ENCODE peak calls at places on chromosomes 2 and 18, in eight cellular contexts. I, Y, L, T, R, K, N and D are unnamed samples.

GRCh38 chr18:49858309-49859005 is 45.1 kb upstream of the ACAA2 start:
- DNase-seq in I (peak), Y (peak), L (peak), T (no peak), R (peak), K (peak), N (peak), D (peak)

GRCh38 chr18:623760-624620 is 27.2 kb downstream of the CLUL1 start:
- DNase-seq in I (peak), Y (peak), L (peak), T (peak), R (peak), K (peak), N (peak), D (peak)

GRCh38 chr2:14634223-14634884 is 1.8 kb downstream of the LRATD1 start:
- DNase-seq in I (peak), Y (no peak), L (no peak), T (no peak), R (peak), K (peak), N (peak), D (peak)

GRCh38 chr2:159615936-159616733 is at the start of gene BAZ2B:
- DNase-seq in I (peak), Y (peak), L (peak), T (no peak), R (peak), K (peak), N (peak), D (peak)

GRCh38 chr2:44126106-44126797 is 42.4 kb upstream of the PPM1B start:
- DNase-seq in I (peak), Y (no peak), L (no peak), T (no peak), R (peak), K (no peak), N (no peak), D (no peak)

GRCh38 chr18:76488190-76488589 is 6.9 kb downstream of the ZNF516 start:
- DNase-seq in I (no peak), Y (no peak), L (no peak), T (no peak), R (no peak), K (no peak), N (peak), D (no peak)

GRCh38 chr18:70151554-70152130 is 53.8 kb downstream of the RTTN start:
- DNase-seq in I (no peak), Y (no peak), L (no peak), T (no peak), R (no peak), K (no peak), N (no peak), D (no peak)

GRCh38 chr2:106960633-106961205 is 74.8 kb upstream of the ST6GAL2 start:
- DNase-seq in I (no peak), Y (no peak), L (no peak), T (no peak), R (no peak), K (no peak), N (peak), D (no peak)

GRCh38 chr2:234483568-234484251 is 13.2 kb downstream of the ARL4C start:
- DNase-seq in I (no peak), Y (peak), L (no peak), T (no peak), R (no peak), K (no peak), N (no peak), D (peak)

GRCh38 chr2:96146151-96146880 is 1.1 kb upstream of the DUSP2 start:
- DNase-seq in I (no peak), Y (peak), L (no peak), T (no peak), R (peak), K (peak), N (peak), D (peak)

GRCh38 chr2:33317369-33318015 is 159.0 kb upstream of the RASGRP3 start:
- DNase-seq in I (no peak), Y (no peak), L (no peak), T (no peak), R (no peak), K (no peak), N (no peak), D (no peak)

GRCh38 chr2:23540804-23541360 is 155.9 kb downstream of the KLHL29 start:
- DNase-seq in I (no peak), Y (no peak), L (no peak), T (no peak), R (no peak), K (no peak), N (no peak), D (no peak)

GRCh38 chr2:237682901-237683670 is 55.7 kb downstream of the LRRFIP1 start:
- DNase-seq in I (peak), Y (no peak), L (no peak), T (no peak), R (no peak), K (no peak), N (no peak), D (peak)

GRCh38 chr2:218898109-218898878 is 17.6 kb downstream of the WNT10A start:
- DNase-seq in I (peak), Y (peak), L (no peak), T (no peak), R (peak), K (peak), N (no peak), D (peak)

GRCh38 chr18:51149605-51150429 is 47.7 kb downstream of the MEX3C start:
- DNase-seq in I (no peak), Y (no peak), L (no peak), T (no peak), R (no peak), K (no peak), N (peak), D (no peak)

GRCh38 chr2:170711774-170712652 is 3.1 kb upstream of the SP5 start:
- DNase-seq in I (no peak), Y (no peak), L (no peak), T (no peak), R (no peak), K (no peak), N (no peak), D (no peak)

GRCh38 chr2:9703701-9704221 is 73.0 kb upstream of the YWHAQ start:
- DNase-seq in I (peak), Y (no peak), L (peak), T (no peak), R (no peak), K (no peak), N (peak), D (peak)

GRCh38 chr2:127568128-127568527 is 32.6 kb downstream of the MYO7B start:
- DNase-seq in I (no peak), Y (no peak), L (no peak), T (no peak), R (no peak), K (no peak), N (no peak), D (no peak)

GRCh38 chr18:23719634-23720201 is 30.5 kb downstream of the LAMA3 start:
- DNase-seq in I (peak), Y (no peak), L (peak), T (no peak), R (peak), K (no peak), N (peak), D (no peak)

GRCh38 chr18:29003194-29003593 is 826.3 kb upstream of the CDH2 start:
- DNase-seq in I (no peak), Y (no peak), L (no peak), T (no peak), R (no peak), K (no peak), N (no peak), D (no peak)

GRCh38 chr2:109614715-109615636 is 812 bp downstream of the SOWAHC start:
- DNase-seq in I (no peak), Y (no peak), L (no peak), T (no peak), R (peak), K (peak), N (no peak), D (peak)

GRCh38 chr2:200599206-200599605 is 13.4 kb downstream of the AOX1 start:
- DNase-seq in I (no peak), Y (no peak), L (no peak), T (no peak), R (no peak), K (no peak), N (no peak), D (no peak)

GRCh38 chr18:46281185-46282176 is 177.3 kb downstream of the HAUS1 start:
- DNase-seq in I (peak), Y (peak), L (peak), T (peak), R (peak), K (peak), N (peak), D (peak)

GRCh38 chr2:177296047-177296446 is 31.5 kb upstream of the NFE2L2 start:
- DNase-seq in I (peak), Y (no peak), L (peak), T (no peak), R (no peak), K (no peak), N (no peak), D (no peak)

GRCh38 chr2:100403722-100404121 is 13.7 kb downstream of the CHST10 start:
- DNase-seq in I (no peak), Y (no peak), L (no peak), T (no peak), R (no peak), K (no peak), N (no peak), D (no peak)

GRCh38 chr18:51132256-51132935 is 65.1 kb downstream of the MEX3C start:
- DNase-seq in I (no peak), Y (no peak), L (no peak), T (no peak), R (no peak), K (no peak), N (no peak), D (no peak)

GRCh38 chr2:173452436-173452835 is 97.8 kb downstream of the CDCA7 start:
- DNase-seq in I (no peak), Y (no peak), L (no peak), T (no peak), R (no peak), K (no peak), N (no peak), D (no peak)

GRCh38 chr2:105926960-105927678 is 182.4 kb downstream of the NCK2 start:
- DNase-seq in I (no peak), Y (peak), L (no peak), T (no peak), R (no peak), K (peak), N (no peak), D (peak)

GRCh38 chr2:11540148-11540995 is 6.5 kb downstream of the GREB1 start:
- DNase-seq in I (no peak), Y (no peak), L (no peak), T (no peak), R (no peak), K (no peak), N (no peak), D (no peak)

GRCh38 chr2:174001107-174001506 is 35.9 kb upstream of the SP3 start:
- DNase-seq in I (no peak), Y (no peak), L (no peak), T (no peak), R (no peak), K (no peak), N (no peak), D (no peak)

GRCh38 chr18:77088977-77089795 is 43.4 kb downstream of the MBP start:
- DNase-seq in I (peak), Y (no peak), L (peak), T (no peak), R (peak), K (no peak), N (no peak), D (no peak)

GRCh38 chr2:10873790-10874437 is 37.8 kb upstream of the KCNF1 start:
- DNase-seq in I (no peak), Y (no peak), L (no peak), T (no peak), R (no peak), K (peak), N (peak), D (no peak)

GRCh38 chr2:12293868-12294267 is 422.9 kb upstream of the TRIB2 start:
- DNase-seq in I (no peak), Y (no peak), L (no peak), T (no peak), R (no peak), K (no peak), N (peak), D (no peak)

GRCh38 chr2:108268001-108268400 is 20.7 kb upstream of the SULT1C2 start:
- DNase-seq in I (peak), Y (no peak), L (no peak), T (no peak), R (no peak), K (no peak), N (peak), D (no peak)

GRCh38 chr2:9336534-9337354 is 86.6 kb downstream of the ITGB1BP1 start:
- DNase-seq in I (peak), Y (peak), L (no peak), T (no peak), R (no peak), K (peak), N (peak), D (peak)

GRCh38 chr2:172672999-172673726 is 62.5 kb upstream of the RAPGEF4 start:
- DNase-seq in I (peak), Y (no peak), L (no peak), T (no peak), R (no peak), K (no peak), N (no peak), D (peak)

GRCh38 chr2:201203916-201204654 is 21.1 kb downstream of the CASP10 start:
- DNase-seq in I (no peak), Y (no peak), L (no peak), T (no peak), R (no peak), K (no peak), N (no peak), D (no peak)

GRCh38 chr2:190183535-190183934 is 121.0 kb upstream of the MSTN start:
- DNase-seq in I (no peak), Y (no peak), L (no peak), T (no peak), R (no peak), K (no peak), N (no peak), D (no peak)

GRCh38 chr2:190188289-190188688 is 125.8 kb upstream of the MSTN start:
- DNase-seq in I (no peak), Y (no peak), L (no peak), T (no peak), R (no peak), K (no peak), N (no peak), D (no peak)

GRCh38 chr2:190184460-190184859 is 121.9 kb upstream of the MSTN start:
- DNase-seq in I (no peak), Y (no peak), L (no peak), T (no peak), R (no peak), K (no peak), N (no peak), D (no peak)

GRCh38 chr2:190186238-190186637 is 123.7 kb upstream of the MSTN start:
- DNase-seq in I (no peak), Y (no peak), L (no peak), T (no peak), R (no peak), K (no peak), N (no peak), D (no peak)

DNA sequence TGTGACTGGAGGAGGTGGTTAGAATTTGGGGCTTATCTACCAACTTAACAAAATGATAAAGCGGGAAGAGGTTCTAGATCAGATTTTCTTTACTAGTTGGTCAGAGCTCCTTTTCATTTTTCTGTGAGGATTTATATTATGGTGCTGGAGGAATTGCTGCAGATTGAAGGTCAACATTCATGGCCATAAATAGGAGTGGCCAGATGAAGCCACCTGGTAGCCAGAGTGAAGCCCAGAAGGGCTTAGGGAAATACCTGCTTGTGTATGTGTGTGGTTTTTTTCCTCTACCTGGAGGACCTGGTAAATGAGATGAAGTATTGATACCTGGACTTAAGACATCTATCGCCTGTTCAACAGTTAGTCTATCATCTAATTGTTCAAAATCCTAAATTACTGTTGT is 122.9 kb upstream of the MSTN start:
- DNase-seq in I (no peak), Y (no peak), L (no peak), T (no peak), R (no peak), K (no peak), N (no peak), D (peak)
- H3K27ac ChIP-seq in I (no peak), Y (no peak), L (no peak), T (no peak), R (no peak), K (no peak), N (no peak), D (peak)

GRCh38 chr2:40213071-40213470 is 238.8 kb downstream of the SLC8A1 start:
- DNase-seq in I (no peak), Y (no peak), L (no peak), T (no peak), R (no peak), K (no peak), N (peak), D (no peak)
- H3K27ac ChIP-seq in I (no peak), Y (no peak), L (no peak), T (no peak), R (no peak), K (no peak), N (no peak), D (no peak)

GRCh38 chr2:231392431-231393148 is 2.9 kb upstream of the B3GNT7 start:
- DNase-seq in I (no peak), Y (no peak), L (no peak), T (no peak), R (no peak), K (no peak), N (no peak), D (no peak)
- H3K27ac ChIP-seq in I (no peak), Y (no peak), L (no peak), T (no peak), R (no peak), K (no peak), N (no peak), D (no peak)

GRCh38 chr2:20488136-20488705 is 41.3 kb downstream of the RHOB start:
- DNase-seq in I (no peak), Y (no peak), L (no peak), T (no peak), R (no peak), K (no peak), N (peak), D (no peak)
- H3K27ac ChIP-seq in I (peak), Y (no peak), L (no peak), T (peak), R (no peak), K (no peak), N (peak), D (peak)

DNA sequence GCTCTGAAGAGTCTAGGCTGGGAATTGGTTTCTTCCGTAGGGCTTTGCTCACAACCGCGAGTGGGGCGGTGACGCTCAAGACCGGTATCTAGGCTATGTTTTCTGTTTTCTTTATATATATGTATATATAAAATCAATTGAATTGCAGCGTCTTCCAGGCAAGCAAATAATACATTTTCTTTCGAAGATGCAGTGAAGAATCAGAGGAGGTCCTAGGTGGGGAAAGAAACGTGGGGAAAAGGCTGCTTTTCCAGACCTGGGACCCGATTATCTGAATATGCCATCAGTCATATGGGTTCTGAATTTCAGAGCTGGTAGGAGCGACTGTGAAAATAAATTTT is 714 bp upstream of the SCN9A start:
- DNase-seq in I (no peak), Y (no peak), L (no peak), T (no peak), R (no peak), K (no peak), N (no peak), D (no peak)
- H3K27ac ChIP-seq in I (no peak), Y (no peak), L (no peak), T (no peak), R (no peak), K (no peak), N (peak), D (peak)

GRCh38 chr18:5556317-5556974 is 12.6 kb upstream of the EPB41L3 start:
- DNase-seq in I (no peak), Y (no peak), L (no peak), T (no peak), R (peak), K (peak), N (peak), D (no peak)
- H3K27ac ChIP-seq in I (no peak), Y (no peak), L (no peak), T (no peak), R (no peak), K (no peak), N (peak), D (no peak)

DNA sequence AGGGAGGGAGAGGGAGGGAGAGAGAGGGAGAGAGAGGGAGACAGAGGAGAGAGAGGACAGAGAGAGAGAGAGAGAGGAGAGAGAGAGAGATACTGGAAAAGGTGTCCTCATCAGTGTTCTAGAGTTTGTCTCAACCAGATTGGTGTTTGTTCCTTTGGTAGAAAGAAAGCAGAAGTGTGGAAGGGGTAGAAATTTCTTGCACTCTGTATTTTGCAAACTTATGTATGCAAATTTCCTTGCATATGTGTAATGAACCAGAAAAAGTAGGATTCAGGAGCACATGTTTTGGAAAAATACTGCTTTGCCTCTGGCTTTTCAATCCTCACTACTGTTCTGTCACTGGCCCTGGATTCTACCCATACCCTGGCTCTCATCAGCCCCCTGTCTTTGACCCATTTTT is 1.1 kb upstream of the SP140 start:
- DNase-seq in I (no peak), Y (no peak), L (no peak), T (no peak), R (no peak), K (no peak), N (no peak), D (no peak)
- H3K27ac ChIP-seq in I (no peak), Y (peak), L (no peak), T (no peak), R (no peak), K (no peak), N (no peak), D (no peak)

DNA sequence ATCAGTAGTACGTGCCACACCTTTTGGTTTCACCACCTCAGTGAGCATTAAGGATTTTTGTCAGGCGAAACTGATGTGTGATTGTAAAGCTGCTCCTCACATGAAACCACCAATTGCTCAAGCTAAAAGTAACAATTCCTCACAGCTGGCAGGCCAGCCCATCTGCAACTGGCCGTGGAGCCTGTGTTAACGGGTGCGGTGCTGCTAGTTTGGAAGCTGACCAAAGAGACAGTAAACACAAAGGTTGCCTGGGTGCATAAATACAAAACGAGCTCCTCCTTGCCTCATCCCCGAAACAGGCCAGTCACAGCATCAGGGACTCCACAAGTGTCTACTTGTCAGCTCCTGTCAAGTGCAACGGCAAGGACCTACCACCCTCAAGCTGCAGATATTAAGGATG is 32.0 kb downstream of the LGALSL start:
- DNase-seq in I (peak), Y (no peak), L (no peak), T (no peak), R (peak), K (no peak), N (no peak), D (peak)
- H3K27ac ChIP-seq in I (peak), Y (no peak), L (no peak), T (no peak), R (no peak), K (no peak), N (no peak), D (no peak)